ENCODE peak calls at places on chromosomes 6 and 20, in six cellular contexts. S is A673; E is lower lobe of right lung; R is pancreas; Q is CD8-positive, alpha-beta memory T cell; X is heart right ventricle. U is an unnamed sample.

GRCh38 chr6:52286798-52287432 is 2.4 kb upstream of the MCM3 start:
- DNase-seq in S (peak; percentile 90), E (peak; percentile 87), R (peak; percentile 35), Q (peak; percentile 41), X (peak; percentile 63), U (peak; percentile 85)

GRCh38 chr20:3933126-3933684 is 44.0 kb downstream of the PANK2 start:
- DNase-seq in S (no peak), E (no peak), R (no peak), Q (no peak), X (no peak), U (no peak)

GRCh38 chr20:58713801-58714339 is 21.3 kb downstream of the NPEPL1 start:
- DNase-seq in S (no peak), E (no peak), R (no peak), Q (no peak), X (no peak), U (no peak)

GRCh38 chr20:3203315-3204123 is 963 bp downstream of the DDRGK1 start:
- DNase-seq in S (peak; percentile 39), E (no peak), R (peak; percentile 38), Q (peak; percentile 5), X (no peak), U (peak; percentile 56)

GRCh38 chr20:7851031-7851490 is 89.2 kb downstream of the HAO1 start:
- DNase-seq in S (no peak), E (no peak), R (no peak), Q (no peak), X (no peak), U (peak; percentile 12)

GRCh38 chr6:52325695-52326471 is 36.1 kb upstream of the PAQR8 start:
- DNase-seq in S (no peak), E (no peak), R (no peak), Q (no peak), X (no peak), U (peak; percentile 92)

GRCh38 chr20:19783966-19784401 is 25.9 kb downstream of the RIN2 start:
- DNase-seq in S (no peak), E (peak; percentile 55), R (no peak), Q (no peak), X (no peak), U (no peak)

GRCh38 chr20:63682384-63683139 is 13.9 kb upstream of the TNFRSF6B start:
- DNase-seq in S (peak; percentile 78), E (no peak), R (no peak), Q (no peak), X (peak; percentile 80), U (no peak)

GRCh38 chr20:25285856-25286798 is 38.2 kb downstream of the PYGB start:
- DNase-seq in S (no peak), E (peak; percentile 29), R (peak; percentile 1), Q (no peak), X (peak; percentile 3), U (no peak)

GRCh38 chr6:136723780-136724179 is 68.5 kb downstream of the MAP3K5 start:
- DNase-seq in S (peak; percentile 44), E (peak; percentile 51), R (no peak), Q (peak; percentile 9), X (no peak), U (no peak)

GRCh38 chr6:39330057-39330456 is 7.6 kb upstream of the KCNK16 start:
- DNase-seq in S (no peak), E (no peak), R (no peak), Q (no peak), X (no peak), U (no peak)

GRCh38 chr6:108337721-108338120 is 42.9 kb downstream of the AFG1L start:
- DNase-seq in S (no peak), E (no peak), R (no peak), Q (no peak), X (no peak), U (no peak)

GRCh38 chr6:76840025-76840745 is 623.1 kb downstream of the HTR1B start:
- DNase-seq in S (no peak), E (no peak), R (no peak), Q (no peak), X (no peak), U (no peak)

GRCh38 chr6:34248198-34248726 is 544 bp downstream of the SMIM29 start:
- DNase-seq in S (no peak), E (peak; percentile 83), R (peak; percentile 61), Q (peak; percentile 46), X (peak; percentile 65), U (peak; percentile 65)

GRCh38 chr20:5835234-5835845 is 85.1 kb downstream of the SHLD1 start:
- DNase-seq in S (no peak), E (no peak), R (peak; percentile 64), Q (no peak), X (peak; percentile 33), U (no peak)

GRCh38 chr6:28543671-28544131 is 18.0 kb downstream of the GPX5 start:
- DNase-seq in S (no peak), E (no peak), R (no peak), Q (no peak), X (no peak), U (peak; percentile 52)

DNA sequence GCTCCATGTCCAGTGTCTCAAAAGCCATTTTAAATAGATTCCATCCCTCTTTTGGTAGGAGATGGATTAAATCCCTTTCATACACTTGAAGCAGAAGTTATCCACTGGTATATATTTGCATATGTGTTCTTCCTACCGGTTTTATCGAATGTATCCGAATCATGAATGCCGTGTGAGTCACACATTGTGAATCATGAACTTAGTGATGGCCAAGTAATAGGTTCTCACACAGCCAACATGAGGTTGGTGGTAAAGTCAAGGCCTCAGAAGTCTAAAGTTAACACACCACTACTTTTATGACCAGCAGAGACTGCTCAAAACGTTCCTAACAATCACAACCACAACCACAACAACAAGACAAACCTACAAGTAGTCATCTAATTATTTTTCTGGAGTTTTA is 345.5 kb downstream of the THBS2 start:
- DNase-seq in S (no peak), E (no peak), R (no peak), Q (no peak), X (no peak), U (no peak)
- H3K27ac ChIP-seq in S (no peak overlapping the region), E (no peak overlapping the region), R (no peak overlapping the region), Q (no peak overlapping the region), X (no peak overlapping the region), U (no peak overlapping the region)

GRCh38 chr20:45345104-45345936 is 2.9 kb downstream of the SDC4 start:
- DNase-seq in S (no peak), E (peak; percentile 91), R (peak; percentile 72), Q (no peak), X (no peak), U (no peak)
- H3K4me1 ChIP-seq in S (peaks cover 47% of the 10 kb centered on the region), E (peaks cover 82% of the 10 kb centered on the region), R (peaks cover 36% of the 10 kb centered on the region), Q (peaks cover 8% of the 10 kb centered on the region), X (peaks cover 66% of the 10 kb centered on the region), U (peaks cover 73% of the 10 kb centered on the region)

GRCh38 chr6:104423691-104424090 is 436.0 kb downstream of the HACE1 start:
- DNase-seq in S (peak; percentile 45), E (no peak), R (no peak), Q (no peak), X (no peak), U (no peak)

GRCh38 chr6:104431096-104431495 is 428.6 kb downstream of the HACE1 start:
- DNase-seq in S (no peak), E (no peak), R (no peak), Q (no peak), X (no peak), U (no peak)

GRCh38 chr6:104428201-104428600 is 431.5 kb downstream of the HACE1 start:
- DNase-seq in S (no peak), E (no peak), R (no peak), Q (no peak), X (no peak), U (no peak)
- H3K27ac ChIP-seq in S (no peak overlapping the region), E (no peak overlapping the region), R (no peak overlapping the region), Q (no peak overlapping the region), X (no peak overlapping the region), U (no peak overlapping the region)

DNA sequence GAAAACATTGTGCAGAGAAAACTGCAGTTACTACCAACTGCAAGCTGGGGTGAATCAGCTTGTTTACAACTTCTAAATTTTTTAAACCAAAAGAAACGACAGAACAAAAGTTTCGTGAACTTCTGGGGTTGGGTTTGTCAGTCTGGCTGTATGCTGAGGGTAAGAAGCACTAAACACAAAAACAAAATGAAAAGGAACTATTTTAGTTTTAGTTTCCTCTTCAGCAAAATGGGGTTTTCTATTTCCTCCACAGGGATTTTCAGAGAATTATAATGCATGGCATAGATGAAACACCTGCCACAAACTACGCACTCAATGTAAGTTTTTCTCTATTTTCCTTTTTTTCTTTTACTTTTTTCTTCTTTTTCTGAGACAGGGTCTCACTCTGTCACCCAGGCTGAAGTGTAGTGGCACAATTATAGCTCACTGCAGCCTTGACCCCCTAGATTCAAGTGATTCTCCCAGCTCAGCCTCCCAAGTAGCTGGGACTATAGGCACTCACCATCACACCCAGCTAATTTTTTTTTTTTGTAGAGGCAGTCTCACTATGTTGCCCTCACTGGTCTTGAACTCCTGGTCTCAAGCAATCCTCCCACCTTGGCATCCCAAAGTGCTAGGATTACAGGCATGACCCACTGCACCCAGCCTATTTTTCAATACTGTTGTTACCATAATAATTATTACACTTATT is 40.6 kb downstream of the CGA start:
- DNase-seq in S (no peak), E (no peak), R (no peak), Q (no peak), X (no peak), U (no peak)
- H3K4me1 ChIP-seq in S (no peaks in the 10 kb centered on the region), E (no peaks in the 10 kb centered on the region), R (no peaks in the 10 kb centered on the region), Q (no peaks in the 10 kb centered on the region), X (no peaks in the 10 kb centered on the region), U (no peaks in the 10 kb centered on the region)

DNA sequence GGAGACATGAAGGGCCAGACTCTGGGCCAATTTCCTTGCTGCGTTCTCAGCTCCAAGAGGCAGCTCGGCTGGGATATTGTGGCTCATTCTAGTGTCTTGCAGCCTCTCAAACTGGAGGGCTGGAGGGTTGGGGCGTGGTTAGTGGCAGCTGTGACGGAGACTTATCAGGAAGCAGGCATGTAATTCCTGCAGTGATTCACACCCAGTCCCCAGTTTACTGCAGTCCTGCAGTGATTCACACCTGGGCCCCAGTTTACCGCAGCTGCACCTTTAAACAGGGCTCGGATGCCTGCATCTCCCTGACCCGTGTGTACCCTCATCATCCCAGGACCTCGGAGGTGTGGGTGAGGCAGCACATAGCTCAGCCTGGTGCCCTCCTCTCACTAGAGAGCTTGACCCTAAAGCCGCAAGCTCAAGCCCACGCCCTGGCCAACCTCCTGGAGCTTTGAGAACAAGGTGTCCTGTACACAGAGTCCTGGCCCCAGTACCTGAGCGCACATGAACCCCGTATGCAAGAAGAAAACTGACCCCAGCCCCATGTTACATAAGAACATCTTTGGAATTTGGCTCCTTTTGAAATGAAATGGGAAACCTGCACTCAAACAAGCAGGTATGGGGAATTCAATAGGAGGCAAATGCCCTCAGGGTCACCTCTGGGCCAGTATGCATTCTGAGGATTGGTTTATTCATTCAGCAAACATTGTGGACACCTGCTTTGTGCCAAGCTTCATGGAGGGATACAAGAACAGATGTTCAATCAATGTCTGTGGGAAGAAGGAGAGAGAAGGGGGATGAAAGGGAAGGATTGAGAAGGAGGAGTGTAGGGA is 55.3 kb upstream of the FAM83D start:
- DNase-seq in S (no peak), E (no peak), R (no peak), Q (peak; percentile 31), X (peak; percentile 16), U (peak; percentile 42)
- H3K27ac ChIP-seq in S (no peak overlapping the region), E (peak overlapping the region; percentile 36), R (no peak overlapping the region), Q (peak overlapping the region; percentile 25), X (no peak overlapping the region), U (peak overlapping the region; percentile 47)

DNA sequence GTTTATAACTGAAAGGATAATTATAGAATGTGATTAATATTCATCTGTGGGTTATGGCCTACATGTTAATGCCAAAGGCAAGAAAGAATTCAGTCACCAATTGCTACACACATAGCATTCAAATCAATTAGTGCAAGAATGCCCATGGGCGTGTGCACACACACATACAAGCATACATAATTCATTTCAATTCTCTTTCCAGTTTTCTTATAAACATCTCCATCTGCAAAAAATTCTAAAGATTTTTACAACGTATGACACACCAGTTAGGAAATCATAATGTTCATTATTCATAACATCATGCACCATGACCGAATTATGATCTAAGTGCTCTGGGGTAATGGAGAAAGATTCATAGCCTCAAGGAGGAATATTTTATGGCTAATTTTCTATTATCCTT is 111.0 kb upstream of the ADTRP start:
- DNase-seq in S (no peak), E (no peak), R (no peak), Q (no peak), X (no peak), U (no peak)
- H3K4me1 ChIP-seq in S (no peaks in the 10 kb centered on the region), E (no peaks in the 10 kb centered on the region), R (no peaks in the 10 kb centered on the region), Q (no peaks in the 10 kb centered on the region), X (no peaks in the 10 kb centered on the region), U (peaks cover 10% of the 10 kb centered on the region)

GRCh38 chr6:37971711-37972410 is 152.3 kb downstream of the ZFAND3 start:
- DNase-seq in S (peak; percentile 25), E (no peak), R (no peak), Q (no peak), X (peak; percentile 39), U (no peak)
- H3K27ac ChIP-seq in S (peak overlapping the region; percentile 77), E (no peak overlapping the region), R (no peak overlapping the region), Q (no peak overlapping the region), X (no peak overlapping the region), U (no peak overlapping the region)

U was measured in GM23338.